ENCODE peak calls at places on chromosomes 16 and 17, in seven cellular contexts. P, C, D, Y, J, K and H are unnamed samples.

GRCh38 chr17:57138030-57138911 is 53.2 kb downstream of the AKAP1 start:
- DNase-seq in P (no peak), C (no peak), D (no peak), Y (no peak), J (no peak), K (no peak), H (no peak)

GRCh38 chr17:10668771-10669170 is 11.7 kb upstream of the MYH3 start:
- DNase-seq in P (no peak), C (peak), D (peak), Y (no peak), J (no peak), K (no peak), H (peak)

GRCh38 chr17:77959926-77960521 is 1.5 kb downstream of the TNRC6C start:
- DNase-seq in P (no peak), C (peak), D (no peak), Y (no peak), J (no peak), K (no peak), H (no peak)

GRCh38 chr17:50630524-50631194 is 4.0 kb upstream of the ABCC3 start:
- DNase-seq in P (peak), C (peak), D (no peak), Y (peak), J (peak), K (no peak), H (no peak)

GRCh38 chr16:30054959-30055553 is 10.5 kb upstream of the ALDOA start:
- DNase-seq in P (peak), C (no peak), D (no peak), Y (no peak), J (peak), K (no peak), H (no peak)

GRCh38 chr17:19281161-19281560 is 44.0 kb downstream of the EPN2 start:
- DNase-seq in P (no peak), C (no peak), D (no peak), Y (no peak), J (no peak), K (no peak), H (no peak)

GRCh38 chr16:83913234-83913633 is 14.3 kb downstream of the MLYCD start:
- DNase-seq in P (no peak), C (peak), D (no peak), Y (peak), J (no peak), K (no peak), H (no peak)

GRCh38 chr17:65181237-65182061 is 44.3 kb downstream of the RGS9 start:
- DNase-seq in P (no peak), C (no peak), D (no peak), Y (no peak), J (no peak), K (no peak), H (no peak)

DNA sequence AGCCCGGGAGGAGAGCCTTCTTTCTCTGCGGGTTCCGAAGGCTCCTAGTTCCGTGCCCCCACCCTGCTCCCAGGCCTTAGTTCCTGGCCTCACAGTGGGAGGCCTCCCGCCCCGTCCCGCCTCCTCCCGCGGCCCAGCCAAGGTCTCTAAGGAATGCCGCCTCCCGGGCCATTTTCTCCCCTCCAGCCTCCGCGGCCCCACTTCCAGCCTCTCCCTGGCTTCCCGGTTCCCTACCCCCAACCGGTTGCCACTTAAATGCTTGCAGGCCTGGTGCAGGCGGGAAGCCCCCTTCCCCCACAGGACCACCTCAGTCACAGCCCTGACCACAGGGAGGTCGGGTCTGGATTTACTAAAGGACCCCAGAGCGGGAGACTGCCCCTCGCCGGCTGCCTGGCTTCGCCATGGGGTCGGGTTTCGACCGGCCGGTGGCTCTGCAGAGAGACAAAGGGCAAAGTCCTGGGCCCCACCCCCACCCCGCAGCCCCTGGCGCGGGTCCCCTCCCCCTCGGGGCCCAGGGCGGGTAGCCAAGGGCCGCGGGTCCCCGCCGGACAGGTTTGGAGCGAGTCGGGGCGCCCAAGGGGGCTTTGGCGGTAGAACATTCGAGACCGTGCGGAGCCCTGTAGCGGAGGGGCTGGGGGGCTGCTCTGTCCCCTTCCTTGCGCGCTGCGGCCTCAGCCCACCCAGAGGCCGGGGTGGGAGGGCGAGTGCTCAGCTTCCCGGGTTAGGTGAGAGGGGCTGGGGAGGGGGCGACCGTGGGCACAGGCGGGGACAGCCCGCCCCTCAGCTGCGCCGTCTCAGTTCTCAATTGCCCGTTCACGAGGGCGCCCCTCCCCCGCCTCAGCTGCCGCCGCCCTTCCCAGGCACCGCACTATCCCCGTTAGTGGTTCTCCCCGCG is 16.4 kb downstream of the IGF2BP1 start:
- DNase-seq in P (no peak), C (peak), D (no peak), Y (no peak), J (no peak), K (no peak), H (no peak)
- H3K4me3 ChIP-seq in P (no peak), C (peak), D (no peak), Y (no peak), J (no peak), K (no peak), H (peak)

DNA sequence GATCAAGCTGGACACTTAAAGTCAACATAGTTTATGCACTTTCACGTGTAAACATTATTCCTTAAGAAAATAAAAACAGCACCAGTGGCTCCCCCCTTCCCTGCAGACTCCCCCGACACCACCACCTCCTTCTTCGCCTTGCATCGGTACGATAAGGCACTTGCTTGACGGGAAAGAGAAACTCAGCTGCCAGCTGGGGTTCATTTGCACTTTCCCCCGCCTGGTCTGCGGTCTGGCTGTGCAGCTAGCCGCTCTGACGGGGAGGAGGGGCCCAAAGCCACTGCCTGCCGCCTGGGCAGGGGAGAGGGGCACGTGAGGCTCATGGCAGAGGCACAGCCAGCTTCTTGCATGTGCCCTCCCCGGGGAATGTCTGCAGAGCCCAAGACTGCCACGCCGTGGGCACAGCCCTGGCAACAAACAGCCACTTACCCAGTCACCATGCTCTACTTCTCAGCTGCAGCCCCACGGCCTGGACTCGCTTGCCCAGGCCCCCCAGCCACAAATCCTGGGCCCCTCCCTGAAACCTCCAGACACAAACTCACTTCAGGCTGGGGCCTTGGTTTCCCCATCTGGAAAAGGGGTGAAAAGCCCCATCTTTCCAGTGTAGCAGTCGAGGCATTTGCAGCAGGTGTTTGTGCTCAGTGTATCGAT is 16.5 kb upstream of the PRM1 start:
- DNase-seq in P (peak), C (peak), D (peak), Y (peak), J (peak), K (peak), H (peak)
- H3K4me3 ChIP-seq in P (no peak), C (no peak), D (peak), Y (no peak), J (peak), K (no peak), H (no peak)

DNA sequence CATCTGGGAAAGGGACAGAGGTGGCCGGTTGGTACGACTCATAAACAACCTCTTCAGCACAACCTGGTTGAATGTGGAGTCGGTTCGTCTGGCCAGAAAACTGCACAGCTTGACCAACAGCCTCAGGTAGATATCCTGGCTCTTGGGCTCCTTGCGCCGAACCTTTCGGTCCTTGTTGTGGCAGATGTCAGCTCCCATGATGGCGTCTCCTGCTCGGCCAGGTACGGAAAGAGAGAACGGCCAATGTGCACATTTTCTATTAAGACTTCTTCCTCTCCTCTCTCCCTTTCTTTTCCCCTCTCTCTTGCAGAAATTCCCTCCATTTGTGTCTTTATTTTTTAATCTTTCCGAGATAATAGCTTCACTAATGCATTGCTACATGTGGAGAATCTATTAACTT is 41.8 kb upstream of the CNTNAP4 start:
- DNase-seq in P (no peak), C (no peak), D (no peak), Y (no peak), J (no peak), K (no peak), H (no peak)
- H3K4me3 ChIP-seq in P (no peak), C (no peak), D (no peak), Y (no peak), J (no peak), K (no peak), H (no peak)

GRCh38 chr17:81401727-81402529 is 6.7 kb downstream of the BAHCC1 start:
- DNase-seq in P (no peak), C (peak), D (no peak), Y (peak), J (no peak), K (no peak), H (no peak)
- H3K4me3 ChIP-seq in P (no peak), C (peak), D (peak), Y (no peak), J (peak), K (no peak), H (no peak)